ENCODE peak calls at places on chromosome 13, in five cellular contexts. One of them, this sample, is unnamed. For H3K27me3, the result is how much of the 10 kb centered on the place peaks cover.

GRCh38 chr13:106916329-106916728 is 348.4 kb upstream of the ARGLU1 start:
- DNase-seq in AG04450: no peak
- DNase-seq in hepatocyte: no peak
- DNase-seq in pancreas: no peak
- DNase-seq in CD8-positive, alpha-beta T cell: no peak
- DNase-seq in this sample: no peak

GRCh38 chr13:26721251-26721939 is 39.2 kb downstream of the GPR12 start:
- DNase-seq in AG04450: no peak
- DNase-seq in hepatocyte: no peak
- DNase-seq in pancreas: no peak
- DNase-seq in CD8-positive, alpha-beta T cell: peak
- DNase-seq in this sample: peak

GRCh38 chr13:44244288-44244687 is 129.3 kb upstream of the SERP2 start:
- DNase-seq in AG04450: no peak
- DNase-seq in hepatocyte: no peak
- DNase-seq in pancreas: no peak
- DNase-seq in CD8-positive, alpha-beta T cell: no peak
- DNase-seq in this sample: no peak

GRCh38 chr13:80889829-80890228 is 548.9 kb upstream of the SPRY2 start:
- DNase-seq in AG04450: no peak
- DNase-seq in hepatocyte: no peak
- DNase-seq in pancreas: no peak
- DNase-seq in CD8-positive, alpha-beta T cell: no peak
- DNase-seq in this sample: no peak

GRCh38 chr13:80824231-80824630 is 483.3 kb upstream of the SPRY2 start:
- DNase-seq in AG04450: no peak
- DNase-seq in hepatocyte: no peak
- DNase-seq in pancreas: no peak
- DNase-seq in CD8-positive, alpha-beta T cell: no peak
- DNase-seq in this sample: no peak

GRCh38 chr13:27043013-27043412 is 128.6 kb downstream of the USP12 start:
- DNase-seq in AG04450: peak
- DNase-seq in hepatocyte: peak
- DNase-seq in pancreas: no peak
- DNase-seq in CD8-positive, alpha-beta T cell: no peak
- DNase-seq in this sample: no peak

GRCh38 chr13:37138169-37138568 is 32.7 kb upstream of the CSNK1A1L start:
- DNase-seq in AG04450: no peak
- DNase-seq in hepatocyte: no peak
- DNase-seq in pancreas: no peak
- DNase-seq in CD8-positive, alpha-beta T cell: no peak
- DNase-seq in this sample: no peak

GRCh38 chr13:90974249-90974954 is 373.1 kb upstream of the MIR17HG start:
- DNase-seq in AG04450: no peak
- DNase-seq in hepatocyte: no peak
- DNase-seq in pancreas: no peak
- DNase-seq in CD8-positive, alpha-beta T cell: no peak
- DNase-seq in this sample: no peak

GRCh38 chr13:79936368-79937136 is 404.4 kb downstream of the SPRY2 start:
- DNase-seq in AG04450: peak
- DNase-seq in hepatocyte: peak
- DNase-seq in pancreas: no peak
- DNase-seq in CD8-positive, alpha-beta T cell: no peak
- DNase-seq in this sample: no peak

GRCh38 chr13:68509734-68510621 is 1279.8 kb upstream of the PCDH9 start:
- DNase-seq in AG04450: no peak
- DNase-seq in hepatocyte: no peak
- DNase-seq in pancreas: no peak
- DNase-seq in CD8-positive, alpha-beta T cell: no peak
- DNase-seq in this sample: no peak

GRCh38 chr13:80705371-80706163 is 364.6 kb upstream of the SPRY2 start:
- DNase-seq in AG04450: no peak
- DNase-seq in hepatocyte: no peak
- DNase-seq in pancreas: no peak
- DNase-seq in CD8-positive, alpha-beta T cell: no peak
- DNase-seq in this sample: no peak

GRCh38 chr13:26742691-26743358 is 17.8 kb downstream of the GPR12 start:
- DNase-seq in AG04450: no peak
- DNase-seq in hepatocyte: no peak
- DNase-seq in pancreas: no peak
- DNase-seq in CD8-positive, alpha-beta T cell: no peak
- DNase-seq in this sample: no peak

GRCh38 chr13:103101902-103102301 is 35.7 kb upstream of the SLC10A2 start:
- DNase-seq in AG04450: no peak
- DNase-seq in hepatocyte: no peak
- DNase-seq in pancreas: no peak
- DNase-seq in CD8-positive, alpha-beta T cell: no peak
- DNase-seq in this sample: no peak

GRCh38 chr13:97468331-97468730 is 34.4 kb downstream of the RAP2A start:
- DNase-seq in AG04450: no peak
- DNase-seq in hepatocyte: no peak
- DNase-seq in pancreas: no peak
- DNase-seq in CD8-positive, alpha-beta T cell: no peak
- DNase-seq in this sample: no peak

GRCh38 chr13:107721436-107721835 is 493.9 kb downstream of the LIG4 start:
- DNase-seq in AG04450: no peak
- DNase-seq in hepatocyte: no peak
- DNase-seq in pancreas: no peak
- DNase-seq in CD8-positive, alpha-beta T cell: no peak
- DNase-seq in this sample: no peak

GRCh38 chr13:20501548-20501947 is 24.1 kb downstream of the CRYL1 start:
- DNase-seq in AG04450: no peak
- DNase-seq in hepatocyte: no peak
- DNase-seq in pancreas: no peak
- DNase-seq in CD8-positive, alpha-beta T cell: no peak
- DNase-seq in this sample: no peak

GRCh38 chr13:37869756-37870488 is at the start of gene TRPC4:
- DNase-seq in AG04450: no peak
- DNase-seq in hepatocyte: peak
- DNase-seq in pancreas: peak
- DNase-seq in CD8-positive, alpha-beta T cell: no peak
- DNase-seq in this sample: no peak

GRCh38 chr13:95355491-95355890 is 54.2 kb upstream of the ABCC4 start:
- DNase-seq in AG04450: peak
- DNase-seq in hepatocyte: peak
- DNase-seq in pancreas: no peak
- DNase-seq in CD8-positive, alpha-beta T cell: no peak
- DNase-seq in this sample: no peak

GRCh38 chr13:31807090-31807541 is 67.8 kb downstream of the RXFP2 start:
- DNase-seq in AG04450: no peak
- DNase-seq in hepatocyte: no peak
- DNase-seq in pancreas: no peak
- DNase-seq in CD8-positive, alpha-beta T cell: no peak
- DNase-seq in this sample: no peak

GRCh38 chr13:79679334-79679733 is 198.4 kb downstream of the NDFIP2 start:
- DNase-seq in AG04450: peak
- DNase-seq in hepatocyte: peak
- DNase-seq in pancreas: peak
- DNase-seq in CD8-positive, alpha-beta T cell: peak
- DNase-seq in this sample: no peak

GRCh38 chr13:94712812-94713555 is 639 bp upstream of the SOX21 start:
- DNase-seq in AG04450: no peak
- DNase-seq in hepatocyte: peak
- DNase-seq in pancreas: peak
- DNase-seq in CD8-positive, alpha-beta T cell: no peak
- DNase-seq in this sample: peak

GRCh38 chr13:100106705-100107104 is 17.8 kb downstream of the PCCA start:
- DNase-seq in AG04450: no peak
- DNase-seq in hepatocyte: no peak
- DNase-seq in pancreas: no peak
- DNase-seq in CD8-positive, alpha-beta T cell: no peak
- DNase-seq in this sample: no peak

DNA sequence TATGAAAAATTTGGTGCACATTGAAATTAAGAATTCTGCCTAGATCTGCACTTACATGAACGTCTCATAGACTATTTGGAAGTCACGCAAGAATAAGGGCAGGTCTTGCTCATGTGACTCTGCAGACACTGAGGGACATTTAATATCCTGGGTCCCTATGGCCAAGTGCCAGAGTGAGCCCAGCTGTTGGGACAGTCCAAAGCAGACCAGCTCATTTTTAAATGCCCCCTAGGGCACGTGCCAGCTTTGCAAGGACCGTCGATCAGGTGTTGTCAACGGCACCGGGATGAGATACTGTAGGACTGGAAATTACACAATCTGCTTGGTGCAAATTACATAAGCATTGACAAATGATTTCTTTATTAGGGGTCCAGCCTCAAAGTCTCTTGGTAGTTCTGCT is 293.6 kb downstream of the TEX29 start:
- DNase-seq in AG04450: no peak
- DNase-seq in hepatocyte: no peak
- DNase-seq in pancreas: no peak
- DNase-seq in CD8-positive, alpha-beta T cell: no peak
- DNase-seq in this sample: no peak
- H3K27me3 ChIP-seq in AG04450: under half
- H3K27me3 ChIP-seq in hepatocyte: under half
- H3K27me3 ChIP-seq in pancreas: under half
- H3K27me3 ChIP-seq in CD8-positive, alpha-beta T cell: under half
- H3K27me3 ChIP-seq in this sample: under half

GRCh38 chr13:77026783-77027621 is at the start of gene FBXL3:
- DNase-seq in AG04450: peak
- DNase-seq in hepatocyte: peak
- DNase-seq in pancreas: peak
- DNase-seq in CD8-positive, alpha-beta T cell: peak
- DNase-seq in this sample: peak

GRCh38 chr13:77026255-77026782 is 640 bp downstream of the FBXL3 start:
- DNase-seq in AG04450: no peak
- DNase-seq in hepatocyte: peak
- DNase-seq in pancreas: peak
- DNase-seq in CD8-positive, alpha-beta T cell: peak
- DNase-seq in this sample: peak

GRCh38 chr13:77031869-77032268 is 4.9 kb upstream of the FBXL3 start:
- DNase-seq in AG04450: no peak
- DNase-seq in hepatocyte: no peak
- DNase-seq in pancreas: no peak
- DNase-seq in CD8-positive, alpha-beta T cell: no peak
- DNase-seq in this sample: no peak

GRCh38 chr13:77029436-77029835 is 2.5 kb upstream of the FBXL3 start:
- DNase-seq in AG04450: no peak
- DNase-seq in hepatocyte: no peak
- DNase-seq in pancreas: no peak
- DNase-seq in CD8-positive, alpha-beta T cell: no peak
- DNase-seq in this sample: no peak

DNA sequence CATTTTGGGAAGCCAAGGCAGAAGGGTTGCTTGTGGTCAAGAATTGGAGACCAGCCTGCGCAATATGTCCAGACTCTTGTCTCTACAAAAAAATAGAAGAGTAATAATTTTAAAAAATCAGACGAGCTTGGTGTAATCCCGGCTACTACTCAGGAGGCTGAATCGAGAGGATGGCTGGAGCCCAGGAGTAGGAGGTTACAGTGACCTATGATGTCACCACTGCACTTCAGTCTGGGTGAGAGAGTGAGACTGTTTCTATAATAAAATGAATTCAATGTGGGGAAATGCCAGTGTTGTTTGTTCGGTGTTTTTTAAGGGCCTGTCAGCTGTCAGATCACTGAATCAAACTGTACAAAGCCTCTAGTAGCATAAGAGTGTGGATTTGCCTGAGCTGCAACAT is 1.2 kb upstream of the FBXL3 start:
- DNase-seq in AG04450: no peak
- DNase-seq in hepatocyte: peak
- DNase-seq in pancreas: no peak
- DNase-seq in CD8-positive, alpha-beta T cell: no peak
- DNase-seq in this sample: no peak
- H3K4me3 ChIP-seq in AG04450: peak
- H3K4me3 ChIP-seq in hepatocyte: no peak
- H3K4me3 ChIP-seq in pancreas: no peak
- H3K4me3 ChIP-seq in CD8-positive, alpha-beta T cell: no peak
- H3K4me3 ChIP-seq in this sample: no peak

GRCh38 chr13:112931028-112931934 is 37.7 kb upstream of the MCF2L start:
- DNase-seq in AG04450: peak
- DNase-seq in hepatocyte: peak
- DNase-seq in pancreas: no peak
- DNase-seq in CD8-positive, alpha-beta T cell: no peak
- DNase-seq in this sample: no peak
- TF ChIP-seq CTCF in AG04450: peak
- TF ChIP-seq CTCF in hepatocyte: peak
- TF ChIP-seq CTCF in pancreas: peak
- TF ChIP-seq CTCF in CD8-positive, alpha-beta T cell: no peak
- TF ChIP-seq CTCF in this sample: peak

DNA sequence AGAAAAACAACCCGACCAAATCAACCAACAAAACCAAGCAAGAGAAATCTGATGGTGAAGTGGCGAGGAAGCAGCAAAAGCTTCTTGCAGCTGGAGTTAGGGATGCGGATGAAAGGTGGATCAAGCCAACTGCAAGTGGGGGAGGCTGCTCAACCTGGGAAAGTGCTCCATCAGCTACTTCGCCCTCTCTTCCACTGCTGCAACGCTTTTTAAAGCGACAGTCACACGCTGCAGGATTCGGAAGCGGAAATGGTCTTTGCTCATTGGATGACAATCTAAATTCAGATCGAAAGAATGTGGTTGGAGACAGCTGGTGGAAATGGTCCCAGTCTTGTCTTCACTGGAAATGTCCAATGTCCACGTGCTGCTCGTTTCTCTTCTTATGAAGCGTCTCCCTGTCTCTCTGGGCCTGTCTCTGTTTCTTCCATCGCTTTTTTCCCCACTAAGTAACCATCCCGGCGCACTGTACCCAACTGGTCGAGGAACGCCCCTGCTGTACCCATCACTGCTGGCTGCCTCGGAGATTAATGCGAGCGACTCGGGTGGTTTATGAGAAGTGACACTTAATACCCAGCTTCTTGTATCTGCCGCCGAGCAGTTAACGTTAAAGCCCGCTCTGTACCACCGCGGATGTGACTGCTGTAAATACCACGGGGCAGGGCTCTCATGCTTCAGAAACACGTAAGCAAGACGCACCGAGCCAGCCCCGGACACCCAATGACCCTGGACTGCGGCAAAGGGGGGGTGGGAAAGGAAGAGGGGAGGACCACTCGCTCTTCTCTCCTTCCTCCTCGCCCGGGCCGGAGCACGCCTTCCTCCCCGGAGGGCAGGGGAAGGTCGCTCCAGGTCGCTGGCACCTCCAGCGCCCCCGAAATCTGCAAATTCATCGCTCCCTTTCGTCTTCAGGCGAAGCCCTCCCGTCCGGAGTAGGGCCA is 1.9 kb upstream of the FGF9 start:
- DNase-seq in AG04450: no peak
- DNase-seq in hepatocyte: peak
- DNase-seq in pancreas: no peak
- DNase-seq in CD8-positive, alpha-beta T cell: peak
- DNase-seq in this sample: no peak
- H3K27me3 ChIP-seq in AG04450: under half
- H3K27me3 ChIP-seq in hepatocyte: under half
- H3K27me3 ChIP-seq in pancreas: under half
- H3K27me3 ChIP-seq in CD8-positive, alpha-beta T cell: under half
- H3K27me3 ChIP-seq in this sample: under half

DNA sequence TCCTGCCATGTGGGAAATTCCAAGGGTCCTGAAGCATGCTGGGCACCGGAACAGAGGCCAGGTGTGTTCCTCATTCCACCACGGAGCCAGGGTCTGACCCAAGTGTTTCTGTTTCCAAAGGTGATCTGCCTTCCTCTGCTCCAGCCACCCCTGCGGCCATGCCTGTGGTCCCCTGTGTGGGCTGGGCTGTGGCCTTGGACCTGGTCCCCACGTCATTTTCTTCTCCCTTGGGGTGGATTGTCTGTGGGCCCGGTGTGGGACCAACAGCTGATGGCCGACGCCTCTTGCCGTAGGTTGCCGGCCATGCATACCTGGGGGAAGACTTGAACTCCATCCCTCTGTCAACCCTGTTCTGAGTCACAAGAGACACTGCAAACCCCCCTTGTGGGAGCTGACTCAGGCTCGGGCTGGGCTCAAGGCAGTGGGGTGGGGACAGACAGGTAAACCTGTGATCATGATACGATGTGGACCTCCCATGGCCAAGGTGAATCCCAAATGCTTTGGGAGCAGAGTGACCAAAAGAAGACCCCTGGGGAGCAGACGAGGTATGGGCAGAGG is 35.0 kb downstream of the ATP11A start:
- DNase-seq in AG04450: no peak
- DNase-seq in hepatocyte: no peak
- DNase-seq in pancreas: no peak
- DNase-seq in CD8-positive, alpha-beta T cell: no peak
- DNase-seq in this sample: no peak
- H3K4me3 ChIP-seq in AG04450: no peak
- H3K4me3 ChIP-seq in hepatocyte: no peak
- H3K4me3 ChIP-seq in pancreas: no peak
- H3K4me3 ChIP-seq in CD8-positive, alpha-beta T cell: no peak
- H3K4me3 ChIP-seq in this sample: no peak

This sample was measured in GM06990.